ENCODE peak calls at places on chromosome 10, in nine cellular contexts. One of them, this sample, is unnamed.

GRCh38 chr10:79176052-79176501 is 107.3 kb downstream of the ZMIZ1 start:
- DNase-seq in heart left ventricle: no peak
- DNase-seq in mucosa of descending colon: no peak
- DNase-seq in gastrocnemius medialis: no peak
- DNase-seq in colonic mucosa: no peak
- DNase-seq in body of pancreas: no peak
- DNase-seq in psoas muscle: no peak
- DNase-seq in hepatocyte: no peak
- DNase-seq in dorsolateral prefrontal cortex: no peak
- DNase-seq in this sample: no peak

GRCh38 chr10:118304521-118304920 is 37.6 kb downstream of the FAM204A start:
- DNase-seq in heart left ventricle: no peak
- DNase-seq in mucosa of descending colon: no peak
- DNase-seq in gastrocnemius medialis: no peak
- DNase-seq in colonic mucosa: peak
- DNase-seq in body of pancreas: no peak
- DNase-seq in psoas muscle: no peak
- DNase-seq in hepatocyte: no peak
- DNase-seq in dorsolateral prefrontal cortex: no peak
- DNase-seq in this sample: no peak

GRCh38 chr10:91313761-91314520 is 93.5 kb downstream of the PCGF5 start:
- DNase-seq in heart left ventricle: no peak
- DNase-seq in mucosa of descending colon: no peak
- DNase-seq in gastrocnemius medialis: no peak
- DNase-seq in colonic mucosa: no peak
- DNase-seq in body of pancreas: no peak
- DNase-seq in psoas muscle: no peak
- DNase-seq in hepatocyte: no peak
- DNase-seq in dorsolateral prefrontal cortex: no peak
- DNase-seq in this sample: no peak

GRCh38 chr10:104193787-104194186 is 38.4 kb downstream of the CFAP43 start:
- DNase-seq in heart left ventricle: no peak
- DNase-seq in mucosa of descending colon: no peak
- DNase-seq in gastrocnemius medialis: no peak
- DNase-seq in colonic mucosa: no peak
- DNase-seq in body of pancreas: no peak
- DNase-seq in psoas muscle: no peak
- DNase-seq in hepatocyte: no peak
- DNase-seq in dorsolateral prefrontal cortex: no peak
- DNase-seq in this sample: no peak

GRCh38 chr10:122551450-122551849 is 9.1 kb upstream of the DMBT1 start:
- DNase-seq in heart left ventricle: no peak
- DNase-seq in mucosa of descending colon: no peak
- DNase-seq in gastrocnemius medialis: no peak
- DNase-seq in colonic mucosa: no peak
- DNase-seq in body of pancreas: no peak
- DNase-seq in psoas muscle: no peak
- DNase-seq in hepatocyte: no peak
- DNase-seq in dorsolateral prefrontal cortex: no peak
- DNase-seq in this sample: no peak

GRCh38 chr10:47248436-47249090 is 51.4 kb upstream of the GDF10 start:
- DNase-seq in heart left ventricle: no peak
- DNase-seq in mucosa of descending colon: no peak
- DNase-seq in gastrocnemius medialis: no peak
- DNase-seq in colonic mucosa: no peak
- DNase-seq in body of pancreas: no peak
- DNase-seq in psoas muscle: no peak
- DNase-seq in hepatocyte: no peak
- DNase-seq in dorsolateral prefrontal cortex: no peak
- DNase-seq in this sample: no peak

GRCh38 chr10:70786799-70787415 is 1.7 kb upstream of the TBATA start:
- DNase-seq in heart left ventricle: no peak
- DNase-seq in mucosa of descending colon: no peak
- DNase-seq in gastrocnemius medialis: no peak
- DNase-seq in colonic mucosa: no peak
- DNase-seq in body of pancreas: no peak
- DNase-seq in psoas muscle: no peak
- DNase-seq in hepatocyte: no peak
- DNase-seq in dorsolateral prefrontal cortex: no peak
- DNase-seq in this sample: no peak

GRCh38 chr10:458466-458865 is 231.0 kb downstream of the DIP2C start:
- DNase-seq in heart left ventricle: no peak
- DNase-seq in mucosa of descending colon: no peak
- DNase-seq in gastrocnemius medialis: no peak
- DNase-seq in colonic mucosa: no peak
- DNase-seq in body of pancreas: no peak
- DNase-seq in psoas muscle: no peak
- DNase-seq in hepatocyte: no peak
- DNase-seq in dorsolateral prefrontal cortex: no peak
- DNase-seq in this sample: no peak

GRCh38 chr10:104259999-104260774 is 5.5 kb downstream of the GSTO1 start:
- DNase-seq in heart left ventricle: peak
- DNase-seq in mucosa of descending colon: no peak
- DNase-seq in gastrocnemius medialis: no peak
- DNase-seq in colonic mucosa: no peak
- DNase-seq in body of pancreas: no peak
- DNase-seq in psoas muscle: no peak
- DNase-seq in hepatocyte: peak
- DNase-seq in dorsolateral prefrontal cortex: no peak
- DNase-seq in this sample: no peak

GRCh38 chr10:14604181-14605142 is 170.2 kb downstream of the FAM107B start:
- DNase-seq in heart left ventricle: peak
- DNase-seq in mucosa of descending colon: peak
- DNase-seq in gastrocnemius medialis: peak
- DNase-seq in colonic mucosa: peak
- DNase-seq in body of pancreas: peak
- DNase-seq in psoas muscle: peak
- DNase-seq in hepatocyte: peak
- DNase-seq in dorsolateral prefrontal cortex: peak
- DNase-seq in this sample: peak

GRCh38 chr10:60252688-60253087 is 137.0 kb downstream of the ANK3 start:
- DNase-seq in heart left ventricle: no peak
- DNase-seq in mucosa of descending colon: no peak
- DNase-seq in gastrocnemius medialis: no peak
- DNase-seq in colonic mucosa: no peak
- DNase-seq in body of pancreas: no peak
- DNase-seq in psoas muscle: no peak
- DNase-seq in hepatocyte: no peak
- DNase-seq in dorsolateral prefrontal cortex: no peak
- DNase-seq in this sample: no peak
- TF ChIP-seq CTCF in heart left ventricle: no peak
- TF ChIP-seq CTCF in mucosa of descending colon: no peak
- TF ChIP-seq CTCF in gastrocnemius medialis: no peak
- TF ChIP-seq CTCF in colonic mucosa: no peak
- TF ChIP-seq CTCF in body of pancreas: no peak
- TF ChIP-seq CTCF in psoas muscle: no peak
- TF ChIP-seq CTCF in hepatocyte: no peak
- TF ChIP-seq CTCF in dorsolateral prefrontal cortex: no peak
- TF ChIP-seq CTCF in this sample: no peak

DNA sequence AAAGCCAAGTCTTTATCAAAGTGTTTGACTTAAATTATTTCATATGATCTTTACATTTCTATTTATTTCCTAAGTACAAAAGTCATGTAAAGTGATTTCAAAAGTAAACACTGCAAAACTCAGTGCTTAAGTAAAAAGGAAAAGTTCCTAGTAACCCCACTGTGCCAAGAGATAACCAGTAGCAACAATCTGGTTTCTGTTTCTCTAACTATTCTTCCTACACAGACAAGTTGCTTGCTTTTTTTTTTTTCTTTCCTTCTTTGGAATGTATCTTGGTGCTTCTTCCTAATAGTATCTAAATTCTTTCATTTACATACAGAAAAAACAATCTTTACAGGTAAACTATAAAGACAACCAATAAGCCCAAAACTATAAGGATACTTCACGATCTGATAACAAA is 3.1 kb downstream of the JCAD start:
- DNase-seq in heart left ventricle: no peak
- DNase-seq in mucosa of descending colon: no peak
- DNase-seq in gastrocnemius medialis: no peak
- DNase-seq in colonic mucosa: no peak
- DNase-seq in body of pancreas: no peak
- DNase-seq in psoas muscle: no peak
- DNase-seq in hepatocyte: no peak
- DNase-seq in dorsolateral prefrontal cortex: no peak
- DNase-seq in this sample: no peak
- H3K4me3 ChIP-seq in heart left ventricle: peak
- H3K4me3 ChIP-seq in mucosa of descending colon: no peak
- H3K4me3 ChIP-seq in gastrocnemius medialis: no peak
- H3K4me3 ChIP-seq in colonic mucosa: no peak
- H3K4me3 ChIP-seq in body of pancreas: no peak
- H3K4me3 ChIP-seq in psoas muscle: peak
- H3K4me3 ChIP-seq in hepatocyte: peak
- H3K4me3 ChIP-seq in dorsolateral prefrontal cortex: peak
- H3K4me3 ChIP-seq in this sample: no peak

GRCh38 chr10:110750931-110751330 is 106.8 kb downstream of the RBM20 start:
- DNase-seq in heart left ventricle: no peak
- DNase-seq in mucosa of descending colon: no peak
- DNase-seq in gastrocnemius medialis: no peak
- DNase-seq in colonic mucosa: no peak
- DNase-seq in body of pancreas: no peak
- DNase-seq in psoas muscle: no peak
- DNase-seq in hepatocyte: no peak
- DNase-seq in dorsolateral prefrontal cortex: no peak
- DNase-seq in this sample: no peak

GRCh38 chr10:110746254-110746826 is 102.2 kb downstream of the RBM20 start:
- DNase-seq in heart left ventricle: peak
- DNase-seq in mucosa of descending colon: peak
- DNase-seq in gastrocnemius medialis: peak
- DNase-seq in colonic mucosa: peak
- DNase-seq in body of pancreas: peak
- DNase-seq in psoas muscle: peak
- DNase-seq in hepatocyte: peak
- DNase-seq in dorsolateral prefrontal cortex: peak
- DNase-seq in this sample: peak

GRCh38 chr10:110746969-110747608 is 103.0 kb downstream of the RBM20 start:
- DNase-seq in heart left ventricle: no peak
- DNase-seq in mucosa of descending colon: no peak
- DNase-seq in gastrocnemius medialis: no peak
- DNase-seq in colonic mucosa: no peak
- DNase-seq in body of pancreas: no peak
- DNase-seq in psoas muscle: no peak
- DNase-seq in hepatocyte: no peak
- DNase-seq in dorsolateral prefrontal cortex: no peak
- DNase-seq in this sample: no peak

GRCh38 chr10:110747609-110748464 is 103.7 kb downstream of the RBM20 start:
- DNase-seq in heart left ventricle: no peak
- DNase-seq in mucosa of descending colon: no peak
- DNase-seq in gastrocnemius medialis: no peak
- DNase-seq in colonic mucosa: no peak
- DNase-seq in body of pancreas: no peak
- DNase-seq in psoas muscle: no peak
- DNase-seq in hepatocyte: no peak
- DNase-seq in dorsolateral prefrontal cortex: no peak
- DNase-seq in this sample: no peak

DNA sequence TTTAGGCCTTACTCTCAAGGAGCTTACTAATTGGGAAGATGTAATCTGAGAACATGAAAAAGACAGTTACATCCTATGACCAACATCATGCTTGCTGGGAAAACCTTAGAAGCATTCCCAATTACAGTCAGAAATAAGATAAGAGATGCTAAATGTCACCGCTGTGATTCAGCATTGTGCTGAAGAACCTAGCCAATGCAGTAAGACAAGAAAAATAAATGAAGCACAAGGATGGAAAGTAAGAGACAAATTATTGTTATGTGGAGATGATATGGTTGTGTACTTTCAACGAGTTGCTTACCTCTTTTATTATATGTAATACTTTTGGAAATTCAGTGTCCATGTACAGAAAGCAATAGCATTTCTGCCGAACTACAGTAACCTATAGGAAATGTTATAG is 104.8 kb downstream of the RBM20 start:
- DNase-seq in heart left ventricle: no peak
- DNase-seq in mucosa of descending colon: no peak
- DNase-seq in gastrocnemius medialis: no peak
- DNase-seq in colonic mucosa: no peak
- DNase-seq in body of pancreas: no peak
- DNase-seq in psoas muscle: no peak
- DNase-seq in hepatocyte: no peak
- DNase-seq in dorsolateral prefrontal cortex: no peak
- DNase-seq in this sample: no peak
- TF ChIP-seq CTCF in heart left ventricle: no peak
- TF ChIP-seq CTCF in mucosa of descending colon: no peak
- TF ChIP-seq CTCF in gastrocnemius medialis: no peak
- TF ChIP-seq CTCF in colonic mucosa: no peak
- TF ChIP-seq CTCF in body of pancreas: no peak
- TF ChIP-seq CTCF in psoas muscle: no peak
- TF ChIP-seq CTCF in hepatocyte: no peak
- TF ChIP-seq CTCF in dorsolateral prefrontal cortex: no peak
- TF ChIP-seq CTCF in this sample: no peak

DNA sequence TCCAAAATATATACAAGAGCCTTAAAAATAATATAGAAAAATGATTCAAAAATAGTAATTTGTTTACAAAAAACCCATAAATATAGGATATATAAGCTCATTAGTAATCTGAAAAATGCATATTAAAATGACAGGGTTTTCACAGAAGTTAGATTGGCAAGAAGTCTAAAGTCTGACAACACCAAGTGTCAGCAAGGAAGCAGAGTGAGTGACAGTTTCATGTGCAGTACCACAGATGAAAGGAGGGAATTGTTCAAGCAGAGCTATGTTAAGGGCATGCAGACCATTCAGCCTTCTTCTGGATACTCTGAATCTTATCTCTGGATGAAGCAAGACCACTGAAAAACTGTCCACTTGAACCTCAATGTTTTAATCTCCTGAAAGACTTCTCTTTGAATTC is 55.9 kb downstream of the ZNF248 start:
- DNase-seq in heart left ventricle: no peak
- DNase-seq in mucosa of descending colon: no peak
- DNase-seq in gastrocnemius medialis: no peak
- DNase-seq in colonic mucosa: no peak
- DNase-seq in body of pancreas: no peak
- DNase-seq in psoas muscle: no peak
- DNase-seq in hepatocyte: no peak
- DNase-seq in dorsolateral prefrontal cortex: no peak
- DNase-seq in this sample: no peak
- H3K4me3 ChIP-seq in heart left ventricle: no peak
- H3K4me3 ChIP-seq in mucosa of descending colon: no peak
- H3K4me3 ChIP-seq in gastrocnemius medialis: no peak
- H3K4me3 ChIP-seq in colonic mucosa: no peak
- H3K4me3 ChIP-seq in body of pancreas: no peak
- H3K4me3 ChIP-seq in psoas muscle: no peak
- H3K4me3 ChIP-seq in hepatocyte: no peak
- H3K4me3 ChIP-seq in dorsolateral prefrontal cortex: no peak
- H3K4me3 ChIP-seq in this sample: no peak

This sample was measured in lung.